ENCODE peak calls at places on chromosomes 16 and 17, in ten cellular contexts. One of them, this sample, is unnamed.

GRCh38 chr17:67648032-67648761 is 69.5 kb upstream of the NOL11 start:
- DNase-seq in heart right ventricle: no peak
- DNase-seq in mammary epithelial cell: no peak
- DNase-seq in HCT116: no peak
- DNase-seq in GM12878: no peak
- DNase-seq in endothelial cell of umbilical vein: no peak
- DNase-seq in brain microvascular endothelial cell: no peak
- DNase-seq in ovary: no peak
- DNase-seq in CD4-positive, alpha-beta T cell: no peak
- DNase-seq in upper lobe of right lung: no peak
- DNase-seq in this sample: no peak

GRCh38 chr17:68197091-68197996 is 50.5 kb upstream of the AMZ2 start:
- DNase-seq in heart right ventricle: no peak
- DNase-seq in mammary epithelial cell: no peak
- DNase-seq in HCT116: no peak
- DNase-seq in GM12878: no peak
- DNase-seq in endothelial cell of umbilical vein: no peak
- DNase-seq in brain microvascular endothelial cell: no peak
- DNase-seq in ovary: no peak
- DNase-seq in CD4-positive, alpha-beta T cell: no peak
- DNase-seq in upper lobe of right lung: no peak
- DNase-seq in this sample: no peak

GRCh38 chr17:78337244-78338109 is 22.4 kb downstream of the SOCS3 start:
- DNase-seq in heart right ventricle: no peak
- DNase-seq in mammary epithelial cell: peak
- DNase-seq in HCT116: no peak
- DNase-seq in GM12878: peak
- DNase-seq in endothelial cell of umbilical vein: no peak
- DNase-seq in brain microvascular endothelial cell: peak
- DNase-seq in ovary: no peak
- DNase-seq in CD4-positive, alpha-beta T cell: no peak
- DNase-seq in upper lobe of right lung: no peak
- DNase-seq in this sample: no peak

GRCh38 chr16:76226481-76226880 is 50.7 kb upstream of the CNTNAP4 start:
- DNase-seq in heart right ventricle: no peak
- DNase-seq in mammary epithelial cell: no peak
- DNase-seq in HCT116: no peak
- DNase-seq in GM12878: no peak
- DNase-seq in endothelial cell of umbilical vein: no peak
- DNase-seq in brain microvascular endothelial cell: no peak
- DNase-seq in ovary: no peak
- DNase-seq in CD4-positive, alpha-beta T cell: no peak
- DNase-seq in upper lobe of right lung: no peak
- DNase-seq in this sample: no peak

GRCh38 chr16:86883583-86884188 is 305.3 kb downstream of the FOXL1 start:
- DNase-seq in heart right ventricle: no peak
- DNase-seq in mammary epithelial cell: no peak
- DNase-seq in HCT116: no peak
- DNase-seq in GM12878: no peak
- DNase-seq in endothelial cell of umbilical vein: no peak
- DNase-seq in brain microvascular endothelial cell: no peak
- DNase-seq in ovary: no peak
- DNase-seq in CD4-positive, alpha-beta T cell: no peak
- DNase-seq in upper lobe of right lung: peak
- DNase-seq in this sample: no peak

GRCh38 chr17:13365331-13365730 is 236.4 kb downstream of the HS3ST3A1 start:
- DNase-seq in heart right ventricle: no peak
- DNase-seq in mammary epithelial cell: no peak
- DNase-seq in HCT116: no peak
- DNase-seq in GM12878: no peak
- DNase-seq in endothelial cell of umbilical vein: no peak
- DNase-seq in brain microvascular endothelial cell: no peak
- DNase-seq in ovary: no peak
- DNase-seq in CD4-positive, alpha-beta T cell: no peak
- DNase-seq in upper lobe of right lung: no peak
- DNase-seq in this sample: no peak

GRCh38 chr16:14529010-14529669 is 100.9 kb downstream of the PARN start:
- DNase-seq in heart right ventricle: peak
- DNase-seq in mammary epithelial cell: peak
- DNase-seq in HCT116: peak
- DNase-seq in GM12878: peak
- DNase-seq in endothelial cell of umbilical vein: peak
- DNase-seq in brain microvascular endothelial cell: peak
- DNase-seq in ovary: peak
- DNase-seq in CD4-positive, alpha-beta T cell: peak
- DNase-seq in upper lobe of right lung: peak
- DNase-seq in this sample: peak

GRCh38 chr17:19672009-19672837 is 23.7 kb downstream of the ALDH3A2 start:
- DNase-seq in heart right ventricle: peak
- DNase-seq in mammary epithelial cell: no peak
- DNase-seq in HCT116: no peak
- DNase-seq in GM12878: no peak
- DNase-seq in endothelial cell of umbilical vein: peak
- DNase-seq in brain microvascular endothelial cell: no peak
- DNase-seq in ovary: no peak
- DNase-seq in CD4-positive, alpha-beta T cell: no peak
- DNase-seq in upper lobe of right lung: no peak
- DNase-seq in this sample: no peak

GRCh38 chr16:13897806-13898205 is 22.1 kb upstream of the ERCC4 start:
- DNase-seq in heart right ventricle: no peak
- DNase-seq in mammary epithelial cell: no peak
- DNase-seq in HCT116: no peak
- DNase-seq in GM12878: no peak
- DNase-seq in endothelial cell of umbilical vein: no peak
- DNase-seq in brain microvascular endothelial cell: no peak
- DNase-seq in ovary: no peak
- DNase-seq in CD4-positive, alpha-beta T cell: no peak
- DNase-seq in upper lobe of right lung: no peak
- DNase-seq in this sample: no peak

GRCh38 chr17:7043544-7044268 is at the start of gene SLC16A11:
- DNase-seq in heart right ventricle: no peak
- DNase-seq in mammary epithelial cell: no peak
- DNase-seq in HCT116: no peak
- DNase-seq in GM12878: no peak
- DNase-seq in endothelial cell of umbilical vein: peak
- DNase-seq in brain microvascular endothelial cell: no peak
- DNase-seq in ovary: peak
- DNase-seq in CD4-positive, alpha-beta T cell: peak
- DNase-seq in upper lobe of right lung: peak
- DNase-seq in this sample: no peak

GRCh38 chr17:53630115-53630514 is 192.6 kb upstream of the KIF2B start:
- DNase-seq in heart right ventricle: no peak
- DNase-seq in mammary epithelial cell: no peak
- DNase-seq in HCT116: no peak
- DNase-seq in GM12878: no peak
- DNase-seq in endothelial cell of umbilical vein: no peak
- DNase-seq in brain microvascular endothelial cell: no peak
- DNase-seq in ovary: no peak
- DNase-seq in CD4-positive, alpha-beta T cell: no peak
- DNase-seq in upper lobe of right lung: no peak
- DNase-seq in this sample: no peak

GRCh38 chr17:53628011-53628410 is 194.7 kb upstream of the KIF2B start:
- DNase-seq in heart right ventricle: no peak
- DNase-seq in mammary epithelial cell: peak
- DNase-seq in HCT116: no peak
- DNase-seq in GM12878: no peak
- DNase-seq in endothelial cell of umbilical vein: no peak
- DNase-seq in brain microvascular endothelial cell: no peak
- DNase-seq in ovary: no peak
- DNase-seq in CD4-positive, alpha-beta T cell: no peak
- DNase-seq in upper lobe of right lung: no peak
- DNase-seq in this sample: no peak

GRCh38 chr17:53626286-53626685 is 196.4 kb upstream of the KIF2B start:
- DNase-seq in heart right ventricle: no peak
- DNase-seq in mammary epithelial cell: peak
- DNase-seq in HCT116: no peak
- DNase-seq in GM12878: no peak
- DNase-seq in endothelial cell of umbilical vein: no peak
- DNase-seq in brain microvascular endothelial cell: no peak
- DNase-seq in ovary: no peak
- DNase-seq in CD4-positive, alpha-beta T cell: no peak
- DNase-seq in upper lobe of right lung: no peak
- DNase-seq in this sample: no peak

GRCh38 chr17:53629188-53629587 is 193.5 kb upstream of the KIF2B start:
- DNase-seq in heart right ventricle: no peak
- DNase-seq in mammary epithelial cell: peak
- DNase-seq in HCT116: no peak
- DNase-seq in GM12878: no peak
- DNase-seq in endothelial cell of umbilical vein: no peak
- DNase-seq in brain microvascular endothelial cell: peak
- DNase-seq in ovary: no peak
- DNase-seq in CD4-positive, alpha-beta T cell: no peak
- DNase-seq in upper lobe of right lung: no peak
- DNase-seq in this sample: no peak

GRCh38 chr17:53627511-53627910 is 195.2 kb upstream of the KIF2B start:
- DNase-seq in heart right ventricle: no peak
- DNase-seq in mammary epithelial cell: peak
- DNase-seq in HCT116: no peak
- DNase-seq in GM12878: no peak
- DNase-seq in endothelial cell of umbilical vein: no peak
- DNase-seq in brain microvascular endothelial cell: no peak
- DNase-seq in ovary: no peak
- DNase-seq in CD4-positive, alpha-beta T cell: no peak
- DNase-seq in upper lobe of right lung: no peak
- DNase-seq in this sample: no peak
- H3K27ac ChIP-seq in heart right ventricle: no peak
- H3K27ac ChIP-seq in mammary epithelial cell: peak
- H3K27ac ChIP-seq in HCT116: no peak
- H3K27ac ChIP-seq in GM12878: no peak
- H3K27ac ChIP-seq in endothelial cell of umbilical vein: no peak
- H3K27ac ChIP-seq in brain microvascular endothelial cell: peak
- H3K27ac ChIP-seq in ovary: no peak
- H3K27ac ChIP-seq in CD4-positive, alpha-beta T cell: no peak
- H3K27ac ChIP-seq in upper lobe of right lung: no peak
- H3K27ac ChIP-seq in this sample: no peak

GRCh38 chr16:10579965-10580918 is at the start of gene EMP2:
- DNase-seq in heart right ventricle: peak
- DNase-seq in mammary epithelial cell: peak
- DNase-seq in HCT116: peak
- DNase-seq in GM12878: no peak
- DNase-seq in endothelial cell of umbilical vein: peak
- DNase-seq in brain microvascular endothelial cell: peak
- DNase-seq in ovary: peak
- DNase-seq in CD4-positive, alpha-beta T cell: no peak
- DNase-seq in upper lobe of right lung: peak
- DNase-seq in this sample: peak
- TF ChIP-seq CTCF in heart right ventricle: peak
- TF ChIP-seq CTCF in mammary epithelial cell: peak
- TF ChIP-seq CTCF in HCT116: peak
- TF ChIP-seq CTCF in GM12878: peak
- TF ChIP-seq CTCF in endothelial cell of umbilical vein: peak
- TF ChIP-seq CTCF in brain microvascular endothelial cell: peak
- TF ChIP-seq CTCF in ovary: peak
- TF ChIP-seq CTCF in CD4-positive, alpha-beta T cell: no peak
- TF ChIP-seq CTCF in upper lobe of right lung: peak
- TF ChIP-seq CTCF in this sample: peak

GRCh38 chr16:2511128-2511785 is 2.5 kb upstream of the ATP6V0C start:
- DNase-seq in heart right ventricle: peak
- DNase-seq in mammary epithelial cell: no peak
- DNase-seq in HCT116: no peak
- DNase-seq in GM12878: no peak
- DNase-seq in endothelial cell of umbilical vein: peak
- DNase-seq in brain microvascular endothelial cell: peak
- DNase-seq in ovary: peak
- DNase-seq in CD4-positive, alpha-beta T cell: no peak
- DNase-seq in upper lobe of right lung: peak
- DNase-seq in this sample: peak

GRCh38 chr16:2508722-2509400 is 4.9 kb upstream of the ATP6V0C start:
- DNase-seq in heart right ventricle: no peak
- DNase-seq in mammary epithelial cell: no peak
- DNase-seq in HCT116: no peak
- DNase-seq in GM12878: no peak
- DNase-seq in endothelial cell of umbilical vein: no peak
- DNase-seq in brain microvascular endothelial cell: no peak
- DNase-seq in ovary: no peak
- DNase-seq in CD4-positive, alpha-beta T cell: no peak
- DNase-seq in upper lobe of right lung: no peak
- DNase-seq in this sample: no peak

GRCh38 chr16:2505695-2506094 is 8.1 kb upstream of the ATP6V0C start:
- DNase-seq in heart right ventricle: no peak
- DNase-seq in mammary epithelial cell: no peak
- DNase-seq in HCT116: no peak
- DNase-seq in GM12878: no peak
- DNase-seq in endothelial cell of umbilical vein: no peak
- DNase-seq in brain microvascular endothelial cell: no peak
- DNase-seq in ovary: no peak
- DNase-seq in CD4-positive, alpha-beta T cell: no peak
- DNase-seq in upper lobe of right lung: no peak
- DNase-seq in this sample: no peak

GRCh38 chr16:2507052-2507678 is 6.6 kb upstream of the ATP6V0C start:
- DNase-seq in heart right ventricle: no peak
- DNase-seq in mammary epithelial cell: no peak
- DNase-seq in HCT116: no peak
- DNase-seq in GM12878: peak
- DNase-seq in endothelial cell of umbilical vein: no peak
- DNase-seq in brain microvascular endothelial cell: no peak
- DNase-seq in ovary: no peak
- DNase-seq in CD4-positive, alpha-beta T cell: no peak
- DNase-seq in upper lobe of right lung: peak
- DNase-seq in this sample: no peak

DNA sequence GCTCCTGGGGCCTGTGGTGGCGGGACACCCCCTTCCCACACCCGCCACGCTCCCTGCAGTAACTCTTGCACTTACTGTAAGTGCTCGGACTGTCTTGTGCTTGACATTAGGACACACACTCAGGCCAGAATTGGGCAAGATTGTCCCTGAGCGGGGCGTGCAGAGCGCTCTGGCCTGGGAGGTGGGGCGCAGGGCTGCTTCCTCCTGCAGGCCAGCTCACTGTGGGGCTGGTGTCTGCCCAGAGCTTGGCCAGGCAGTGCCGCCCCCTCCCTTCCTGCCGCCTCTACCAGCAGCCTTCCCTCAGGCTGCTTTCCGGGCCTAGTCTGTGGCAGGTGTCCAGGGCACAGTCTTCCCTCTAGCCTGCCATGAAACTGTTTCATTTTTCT is 6.1 kb upstream of the ATP6V0C start:
- DNase-seq in heart right ventricle: no peak
- DNase-seq in mammary epithelial cell: no peak
- DNase-seq in HCT116: no peak
- DNase-seq in GM12878: no peak
- DNase-seq in endothelial cell of umbilical vein: no peak
- DNase-seq in brain microvascular endothelial cell: no peak
- DNase-seq in ovary: no peak
- DNase-seq in CD4-positive, alpha-beta T cell: no peak
- DNase-seq in upper lobe of right lung: peak
- DNase-seq in this sample: no peak
- H3K27ac ChIP-seq in heart right ventricle: no peak
- H3K27ac ChIP-seq in mammary epithelial cell: no peak
- H3K27ac ChIP-seq in HCT116: no peak
- H3K27ac ChIP-seq in GM12878: peak
- H3K27ac ChIP-seq in endothelial cell of umbilical vein: no peak
- H3K27ac ChIP-seq in brain microvascular endothelial cell: no peak
- H3K27ac ChIP-seq in ovary: no peak
- H3K27ac ChIP-seq in CD4-positive, alpha-beta T cell: no peak
- H3K27ac ChIP-seq in upper lobe of right lung: peak
- H3K27ac ChIP-seq in this sample: no peak

DNA sequence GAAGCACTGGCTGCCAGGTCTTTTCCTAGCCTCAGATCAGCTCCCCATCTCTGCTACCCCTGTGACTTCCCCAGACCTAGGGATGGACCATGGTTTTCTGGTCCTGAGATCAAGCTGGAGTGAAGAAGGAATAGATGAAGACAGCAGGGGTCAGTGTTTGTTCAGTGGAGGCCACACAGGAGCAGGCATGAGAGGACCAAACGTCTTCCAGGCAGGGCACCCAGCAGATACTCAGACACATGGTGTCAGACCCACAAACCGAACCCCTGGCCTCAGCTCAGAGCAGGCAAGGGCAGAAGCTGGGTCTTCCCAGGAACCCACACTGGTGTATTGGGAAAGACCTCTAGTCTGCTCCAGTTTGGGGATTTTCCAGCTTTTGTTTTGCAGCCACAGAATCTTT is 189.7 kb downstream of the IRX5 start:
- DNase-seq in heart right ventricle: peak
- DNase-seq in mammary epithelial cell: peak
- DNase-seq in HCT116: no peak
- DNase-seq in GM12878: no peak
- DNase-seq in endothelial cell of umbilical vein: no peak
- DNase-seq in brain microvascular endothelial cell: no peak
- DNase-seq in ovary: no peak
- DNase-seq in CD4-positive, alpha-beta T cell: no peak
- DNase-seq in upper lobe of right lung: no peak
- DNase-seq in this sample: no peak
- TF ChIP-seq CTCF in heart right ventricle: peak
- TF ChIP-seq CTCF in mammary epithelial cell: no peak
- TF ChIP-seq CTCF in HCT116: no peak
- TF ChIP-seq CTCF in GM12878: no peak
- TF ChIP-seq CTCF in endothelial cell of umbilical vein: no peak
- TF ChIP-seq CTCF in brain microvascular endothelial cell: no peak
- TF ChIP-seq CTCF in ovary: no peak
- TF ChIP-seq CTCF in CD4-positive, alpha-beta T cell: no peak
- TF ChIP-seq CTCF in upper lobe of right lung: peak
- TF ChIP-seq CTCF in this sample: no peak